ENCODE peak calls at places on chromosomes 1 and 21, in nine cellular contexts. D is brain microvascular endothelial cell, A is PC-9, P is tibial artery, Z is uterus, I is fibroblast of lung, G is IMR-90, L is ovary, B is pancreas. M is an unnamed sample. For H3K36me3, the result is how much of the 10 kb centered on the place peaks cover.

GRCh38 chr21:35144978-35145377 is 95.9 kb upstream of the RUNX1 start:
- DNase-seq in I (no peak), A (no peak), B (no peak), Z (no peak), P (no peak), D (no peak), G (no peak), L (no peak), M (no peak)

GRCh38 chr1:22483121-22483520 is 31.5 kb downstream of the ZBTB40 start:
- DNase-seq in G (no peak), D (no peak), P (no peak), A (no peak), I (no peak), L (no peak), B (no peak), Z (no peak), M (no peak)

GRCh38 chr1:28822779-28823178 is 10.8 kb downstream of the OPRD1 start:
- DNase-seq in P (no peak), I (no peak), A (no peak), B (no peak), Z (no peak), G (no peak), D (no peak), L (no peak), M (no peak)

GRCh38 chr21:24514081-24514733 is 1093.1 kb downstream of the MRPL39 start:
- DNase-seq in L (no peak), P (no peak), G (peak), B (no peak), A (no peak), Z (no peak), D (no peak), I (no peak), M (no peak)

GRCh38 chr1:11550664-11551283 is 71.8 kb downstream of the DISP3 start:
- DNase-seq in Z (no peak), I (peak), D (peak), B (peak), L (peak), G (peak), P (no peak), A (peak), M (peak)

GRCh38 chr1:19395678-19396192 is 83.6 kb downstream of the SLC66A1 start:
- DNase-seq in Z (no peak), L (no peak), P (no peak), D (no peak), I (peak), A (peak), B (no peak), G (peak), M (no peak)

GRCh38 chr1:41607810-41608209 is 123.3 kb upstream of the EDN2 start:
- DNase-seq in D (no peak), B (no peak), G (no peak), A (no peak), I (no peak), Z (no peak), L (no peak), P (no peak), M (no peak)

GRCh38 chr1:201831371-201831770 is 2.4 kb downstream of the IPO9 start:
- DNase-seq in Z (no peak), P (no peak), G (no peak), A (no peak), B (no peak), I (no peak), D (no peak), L (no peak), M (no peak)

GRCh38 chr1:4510276-4510691 is 144.1 kb upstream of the AJAP1 start:
- DNase-seq in A (no peak), P (no peak), Z (no peak), I (no peak), G (no peak), D (no peak), B (peak), L (no peak), M (no peak)

GRCh38 chr1:183980951-183981525 is 56.5 kb downstream of the COLGALT2 start:
- DNase-seq in D (no peak), A (no peak), G (no peak), Z (no peak), B (no peak), I (no peak), L (no peak), P (no peak), M (no peak)

GRCh38 chr1:23567996-23568607 is 8.8 kb upstream of the ID3 start:
- DNase-seq in B (no peak), D (no peak), A (no peak), L (peak), Z (no peak), G (no peak), I (no peak), P (peak), M (no peak)

GRCh38 chr21:41749286-41749685 is 17.6 kb downstream of the RIPK4 start:
- DNase-seq in P (no peak), D (no peak), Z (no peak), L (no peak), B (no peak), A (no peak), I (no peak), G (no peak), M (no peak)

GRCh38 chr21:33254766-33255165 is 11.4 kb upstream of the IL10RB start:
- DNase-seq in L (no peak), D (no peak), Z (no peak), P (no peak), A (no peak), B (no peak), I (no peak), G (no peak), M (no peak)

GRCh38 chr1:85581138-85581801 is 709 bp downstream of the CCN1 start:
- DNase-seq in G (peak), A (peak), L (peak), D (no peak), B (peak), I (peak), P (peak), Z (peak), M (peak)

GRCh38 chr1:198560093-198560638 is 19.7 kb upstream of the ATP6V1G3 start:
- DNase-seq in G (no peak), L (no peak), D (no peak), Z (no peak), A (no peak), B (no peak), P (no peak), I (peak), M (no peak)

GRCh38 chr1:111570781-111571181 is 48.8 kb upstream of the RAP1A start:
- DNase-seq in B (no peak), G (peak), I (peak), Z (no peak), D (no peak), A (no peak), P (no peak), L (no peak), M (no peak)

GRCh38 chr1:188514917-188515316 is 1686.2 kb downstream of the PLA2G4A start:
- DNase-seq in B (no peak), Z (no peak), G (no peak), P (no peak), D (no peak), A (no peak), I (no peak), L (no peak), M (no peak)

GRCh38 chr1:225469051-225469450 is 41.2 kb upstream of the LBR start:
- DNase-seq in P (peak), D (no peak), I (no peak), Z (peak), A (no peak), G (no peak), B (no peak), L (peak), M (no peak)

GRCh38 chr1:151511636-151512215 is 539 bp downstream of the CGN start:
- DNase-seq in A (peak), P (no peak), L (peak), G (no peak), D (no peak), Z (no peak), B (peak), I (no peak), M (peak)

GRCh38 chr1:155012052-155012546 is 9.5 kb downstream of the ZBTB7B start:
- DNase-seq in L (peak), D (no peak), P (peak), I (peak), A (no peak), B (peak), G (no peak), Z (peak), M (peak)

GRCh38 chr1:169148472-169149252 is 42.2 kb downstream of the ATP1B1 start:
- DNase-seq in G (no peak), B (peak), Z (no peak), P (no peak), D (no peak), L (no peak), I (no peak), A (no peak), M (peak)

GRCh38 chr21:42636931-42637601 is 16.4 kb upstream of the PDE9A start:
- DNase-seq in L (no peak), A (no peak), B (no peak), P (no peak), Z (no peak), I (no peak), D (no peak), G (no peak), M (no peak)

GRCh38 chr1:172746091-172746949 is 87.4 kb downstream of the FASLG start:
- DNase-seq in Z (no peak), P (no peak), A (peak), G (peak), B (no peak), I (peak), L (no peak), D (peak), M (peak)

GRCh38 chr1:234231061-234231892 is 142.0 kb upstream of the COA6 start:
- DNase-seq in I (no peak), G (no peak), A (no peak), P (no peak), D (no peak), Z (no peak), L (no peak), B (no peak), M (no peak)

GRCh38 chr1:76503100-76503499 is 364.2 kb upstream of the ST6GALNAC5 start:
- DNase-seq in I (no peak), P (no peak), D (no peak), A (no peak), G (no peak), L (no peak), Z (no peak), B (no peak), M (no peak)

GRCh38 chr21:28224191-28224755 is 768.4 kb downstream of the LTN1 start:
- DNase-seq in D (no peak), G (no peak), A (no peak), I (no peak), Z (no peak), P (no peak), B (no peak), L (no peak), M (no peak)

GRCh38 chr21:40445349-40445921 is 401.5 kb downstream of the DSCAM start:
- DNase-seq in D (no peak), L (no peak), A (no peak), G (no peak), P (no peak), B (no peak), I (no peak), Z (no peak), M (no peak)

GRCh38 chr1:207941664-207942063 is 30.7 kb upstream of the CD34 start:
- DNase-seq in I (peak), A (no peak), P (peak), D (peak), G (peak), Z (peak), L (peak), B (peak), M (peak)

GRCh38 chr1:4467241-4467640 is 187.2 kb upstream of the AJAP1 start:
- DNase-seq in B (no peak), I (no peak), Z (no peak), P (peak), A (no peak), D (no peak), L (no peak), G (no peak), M (no peak)

GRCh38 chr1:56799605-56800398 is 19.4 kb downstream of the FYB2 start:
- DNase-seq in G (peak), D (no peak), A (no peak), P (no peak), I (peak), B (no peak), Z (no peak), L (no peak), M (no peak)

GRCh38 chr1:202090994-202091393 is 31.7 kb upstream of the GPR37L1 start:
- DNase-seq in A (no peak), Z (no peak), B (no peak), G (no peak), D (no peak), L (no peak), I (no peak), P (no peak), M (no peak)

GRCh38 chr1:235331391-235331790 is 3.0 kb downstream of the GGPS1 start:
- DNase-seq in A (no peak), D (no peak), I (no peak), P (no peak), Z (no peak), B (no peak), L (no peak), G (no peak), M (no peak)

GRCh38 chr1:234197839-234198238 is 175.4 kb upstream of the COA6 start:
- DNase-seq in G (no peak), L (no peak), D (no peak), Z (no peak), B (no peak), A (no peak), I (no peak), P (no peak), M (no peak)

GRCh38 chr1:48649880-48650279 is 126.8 kb downstream of the BEND5 start:
- DNase-seq in P (no peak), B (no peak), Z (no peak), G (no peak), I (no peak), A (no peak), L (no peak), D (no peak), M (no peak)

GRCh38 chr1:51969038-51969705 is 21.3 kb downstream of the RAB3B start:
- DNase-seq in L (no peak), Z (no peak), D (peak), I (peak), P (no peak), A (no peak), B (no peak), G (peak), M (no peak)

GRCh38 chr1:15610167-15610566 is 7.1 kb upstream of the DDI2 start:
- DNase-seq in P (no peak), Z (no peak), D (no peak), G (no peak), I (no peak), L (no peak), B (no peak), A (no peak), M (no peak)

DNA sequence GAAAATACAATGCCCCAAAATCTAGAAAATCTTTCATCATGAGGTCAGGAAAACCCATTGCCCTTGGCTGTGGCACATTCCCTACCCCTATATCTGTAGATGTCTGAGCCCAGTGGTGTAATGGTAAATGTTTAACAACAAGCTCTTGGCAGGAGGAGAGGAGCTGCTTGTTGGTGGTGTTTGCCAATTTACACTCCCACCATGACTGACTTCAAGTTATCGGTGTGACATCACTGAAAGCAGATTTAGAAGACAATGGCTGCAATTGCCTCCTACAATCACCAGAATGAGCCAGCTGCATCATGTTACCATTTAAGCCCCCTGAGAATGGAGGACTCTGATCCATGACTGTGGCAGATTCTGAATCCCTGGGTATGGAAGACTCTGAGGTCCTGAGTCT is 70.9 kb downstream of the SDC3 start:
- DNase-seq in L (no peak), P (no peak), D (no peak), I (no peak), Z (no peak), B (no peak), G (no peak), A (no peak), M (no peak)
- H3K27ac ChIP-seq in L (no peak), P (no peak), D (no peak), I (no peak), Z (no peak), B (no peak), G (no peak), A (no peak), M (no peak)

GRCh38 chr1:204826970-204827369 is 43.7 kb upstream of the NFASC start:
- DNase-seq in I (peak), A (no peak), P (no peak), Z (no peak), G (no peak), B (no peak), D (no peak), L (no peak), M (peak)
- TF ChIP-seq CTCF in I (peak), A (no peak), P (no peak), Z (no peak), G (no peak), B (no peak), D (no peak), L (no peak), M (peak)

GRCh38 chr21:31686272-31686913 is 26.9 kb downstream of the SOD1 start:
- DNase-seq in Z (no peak), D (no peak), P (no peak), A (no peak), G (no peak), B (no peak), L (no peak), I (no peak), M (no peak)

GRCh38 chr21:31687108-31687507 is 27.6 kb downstream of the SOD1 start:
- DNase-seq in P (no peak), Z (no peak), G (peak), I (no peak), D (no peak), B (no peak), L (no peak), A (no peak), M (no peak)

GRCh38 chr21:31684918-31685317 is 25.4 kb downstream of the SOD1 start:
- DNase-seq in I (no peak), D (no peak), B (no peak), G (no peak), P (no peak), Z (no peak), A (no peak), L (no peak), M (no peak)

GRCh38 chr21:31682625-31683024 is 23.1 kb downstream of the SOD1 start:
- DNase-seq in B (no peak), D (peak), Z (no peak), I (peak), A (no peak), G (peak), L (no peak), P (no peak), M (no peak)

GRCh38 chr21:31683029-31683428 is 23.5 kb downstream of the SOD1 start:
- DNase-seq in B (no peak), I (peak), A (no peak), D (no peak), L (no peak), Z (no peak), G (no peak), P (no peak), M (no peak)
- H3K36me3 ChIP-seq in B (under half), I (under half), A (under half), D (under half), L (under half), Z (under half), G (under half), P (half or more), M (under half)

GRCh38 chr1:168084396-168085231 is 52.1 kb downstream of the GPR161 start:
- DNase-seq in D (no peak), L (peak), I (peak), P (peak), B (peak), G (peak), A (peak), Z (peak), M (peak)
- H3K27ac ChIP-seq in D (no peak), L (peak), I (no peak), P (peak), B (no peak), G (no peak), A (no peak), Z (peak), M (no peak)